ENCODE peak calls at places on chromosomes 4 and X, in five cellular contexts. One of them, this sample, is unnamed.
A peak's percentile ranks its signal among the peaks of the same experiment; 100 is the strongest.

GRCh38 chrX:152444338-152444737 is 6.8 kb downstream of the GABRA3 start:
- DNase-seq in heart left ventricle: no peak
- DNase-seq in lung: no peak
- DNase-seq in HAP-1: no peak
- DNase-seq in esophagus squamous epithelium: no peak
- DNase-seq in this sample: no peak

GRCh38 chr4:165803005-165803404 is 70.0 kb upstream of the TLL1 start:
- DNase-seq in HAP-1: no peak
- DNase-seq in lung: no peak
- DNase-seq in esophagus squamous epithelium: no peak
- DNase-seq in heart left ventricle: no peak
- DNase-seq in this sample: no peak

GRCh38 chr4:2793578-2793919 is 664 bp downstream of the SH3BP2 start:
- DNase-seq in HAP-1: no peak
- DNase-seq in heart left ventricle: peak; percentile 46
- DNase-seq in esophagus squamous epithelium: no peak
- DNase-seq in lung: no peak
- DNase-seq in this sample: peak; percentile 69

GRCh38 chr4:49000806-49001205 is 14.7 kb downstream of the CWH43 start:
- DNase-seq in heart left ventricle: no peak
- DNase-seq in esophagus squamous epithelium: no peak
- DNase-seq in HAP-1: no peak
- DNase-seq in lung: no peak
- DNase-seq in this sample: no peak

GRCh38 chrX:132044953-132045352 is 21.9 kb downstream of the STK26 start:
- DNase-seq in esophagus squamous epithelium: no peak
- DNase-seq in HAP-1: no peak
- DNase-seq in heart left ventricle: no peak
- DNase-seq in lung: no peak
- DNase-seq in this sample: no peak

GRCh38 chr4:121243476-121243875 is 79.4 kb upstream of the TNIP3 start:
- DNase-seq in HAP-1: no peak
- DNase-seq in lung: no peak
- DNase-seq in heart left ventricle: no peak
- DNase-seq in esophagus squamous epithelium: no peak
- DNase-seq in this sample: no peak

GRCh38 chr4:8314691-8315255 is 45.2 kb downstream of the HTRA3 start:
- DNase-seq in HAP-1: no peak
- DNase-seq in heart left ventricle: no peak
- DNase-seq in lung: no peak
- DNase-seq in esophagus squamous epithelium: no peak
- DNase-seq in this sample: no peak

GRCh38 chr4:76090241-76090691 is 15.8 kb downstream of the ART3 start:
- DNase-seq in esophagus squamous epithelium: no peak
- DNase-seq in HAP-1: no peak
- DNase-seq in heart left ventricle: peak; percentile 22
- DNase-seq in lung: peak; percentile 44
- DNase-seq in this sample: no peak

GRCh38 chr4:102868153-102868781 is 525 bp upstream of the CISD2 start:
- DNase-seq in esophagus squamous epithelium: no peak
- DNase-seq in lung: no peak
- DNase-seq in heart left ventricle: peak; percentile 23
- DNase-seq in HAP-1: peak; percentile 82
- DNase-seq in this sample: peak; percentile 57

GRCh38 chr4:158376441-158376840 is 145.2 kb upstream of the RXFP1 start:
- DNase-seq in HAP-1: no peak
- DNase-seq in heart left ventricle: no peak
- DNase-seq in esophagus squamous epithelium: no peak
- DNase-seq in lung: no peak
- DNase-seq in this sample: no peak

GRCh38 chr4:183201331-183201730 is 102.3 kb downstream of the WWC2 start:
- DNase-seq in HAP-1: no peak
- DNase-seq in lung: no peak
- DNase-seq in esophagus squamous epithelium: no peak
- DNase-seq in heart left ventricle: no peak
- DNase-seq in this sample: no peak

GRCh38 chr4:166460769-166461550 is 587.9 kb downstream of the TLL1 start:
- DNase-seq in lung: no peak
- DNase-seq in esophagus squamous epithelium: no peak
- DNase-seq in heart left ventricle: no peak
- DNase-seq in HAP-1: no peak
- DNase-seq in this sample: no peak

GRCh38 chr4:11628093-11628725 is 199.5 kb upstream of the HS3ST1 start:
- DNase-seq in lung: no peak
- DNase-seq in HAP-1: no peak
- DNase-seq in esophagus squamous epithelium: no peak
- DNase-seq in heart left ventricle: no peak
- DNase-seq in this sample: no peak

GRCh38 chr4:161577604-161578301 is 586.0 kb downstream of the FSTL5 start:
- DNase-seq in esophagus squamous epithelium: no peak
- DNase-seq in HAP-1: peak; percentile 85
- DNase-seq in lung: no peak
- DNase-seq in heart left ventricle: no peak
- DNase-seq in this sample: no peak

GRCh38 chr4:77172336-77172735 is 15.3 kb downstream of the CCNG2 start:
- DNase-seq in heart left ventricle: no peak
- DNase-seq in lung: no peak
- DNase-seq in HAP-1: no peak
- DNase-seq in esophagus squamous epithelium: no peak
- DNase-seq in this sample: no peak

GRCh38 chr4:137819964-137820383 is 287.7 kb upstream of the PCDH18 start:
- DNase-seq in esophagus squamous epithelium: no peak
- DNase-seq in HAP-1: peak; percentile 72
- DNase-seq in lung: no peak
- DNase-seq in heart left ventricle: no peak
- DNase-seq in this sample: no peak

GRCh38 chrX:13803116-13803515 is 13.8 kb downstream of the GPM6B start:
- DNase-seq in heart left ventricle: no peak
- DNase-seq in lung: no peak
- DNase-seq in HAP-1: no peak
- DNase-seq in esophagus squamous epithelium: no peak
- DNase-seq in this sample: no peak

GRCh38 chrX:24982306-24982965 is 33.3 kb downstream of the ARX start:
- DNase-seq in lung: no peak
- DNase-seq in HAP-1: peak; percentile 47
- DNase-seq in heart left ventricle: no peak
- DNase-seq in esophagus squamous epithelium: no peak
- DNase-seq in this sample: no peak

GRCh38 chr4:110793381-110793801 is 170.5 kb upstream of the PITX2 start:
- DNase-seq in HAP-1: no peak
- DNase-seq in lung: no peak
- DNase-seq in heart left ventricle: no peak
- DNase-seq in esophagus squamous epithelium: no peak
- DNase-seq in this sample: no peak

GRCh38 chr4:101853691-101854090 is 63.2 kb downstream of the BANK1 start:
- DNase-seq in heart left ventricle: no peak
- DNase-seq in HAP-1: no peak
- DNase-seq in esophagus squamous epithelium: no peak
- DNase-seq in lung: no peak
- DNase-seq in this sample: no peak

GRCh38 chr4:12943069-12943468 is 541.1 kb downstream of the RAB28 start:
- DNase-seq in esophagus squamous epithelium: no peak
- DNase-seq in HAP-1: no peak
- DNase-seq in lung: no peak
- DNase-seq in heart left ventricle: no peak
- DNase-seq in this sample: no peak

GRCh38 chr4:43337707-43338106 is 445.2 kb downstream of the GRXCR1 start:
- DNase-seq in heart left ventricle: no peak
- DNase-seq in HAP-1: no peak
- DNase-seq in esophagus squamous epithelium: no peak
- DNase-seq in lung: no peak
- DNase-seq in this sample: no peak

GRCh38 chr4:168842186-168842585 is 167.9 kb downstream of the CBR4 start:
- DNase-seq in HAP-1: no peak
- DNase-seq in heart left ventricle: no peak
- DNase-seq in esophagus squamous epithelium: no peak
- DNase-seq in lung: no peak
- DNase-seq in this sample: no peak

GRCh38 chr4:168840988-168841681 is 168.9 kb downstream of the CBR4 start:
- DNase-seq in HAP-1: peak; percentile 24
- DNase-seq in lung: no peak
- DNase-seq in esophagus squamous epithelium: no peak
- DNase-seq in heart left ventricle: peak; percentile 44
- DNase-seq in this sample: peak; percentile 70

GRCh38 chr4:168841682-168842019 is 168.4 kb downstream of the CBR4 start:
- DNase-seq in heart left ventricle: no peak
- DNase-seq in lung: no peak
- DNase-seq in HAP-1: no peak
- DNase-seq in esophagus squamous epithelium: no peak
- DNase-seq in this sample: no peak

GRCh38 chr4:168839758-168840385 is 170.2 kb downstream of the CBR4 start:
- DNase-seq in HAP-1: no peak
- DNase-seq in esophagus squamous epithelium: no peak
- DNase-seq in heart left ventricle: no peak
- DNase-seq in lung: no peak
- DNase-seq in this sample: no peak

GRCh38 chr4:168840386-168840763 is 169.7 kb downstream of the CBR4 start:
- DNase-seq in lung: no peak
- DNase-seq in HAP-1: no peak
- DNase-seq in esophagus squamous epithelium: no peak
- DNase-seq in heart left ventricle: no peak
- DNase-seq in this sample: no peak
- H3K4me1 ChIP-seq in lung: peaks cover 9% of the 10 kb centered on the region
- H3K4me1 ChIP-seq in HAP-1: no peaks in the 10 kb centered on the region
- H3K4me1 ChIP-seq in esophagus squamous epithelium: peaks cover 18% of the 10 kb centered on the region
- H3K4me1 ChIP-seq in heart left ventricle: peaks cover 5% of the 10 kb centered on the region
- H3K4me1 ChIP-seq in this sample: peaks cover 20% of the 10 kb centered on the region

GRCh38 chr4:133136833-133137232 is 12.3 kb upstream of the PCDH10 start:
- DNase-seq in lung: no peak
- DNase-seq in heart left ventricle: no peak
- DNase-seq in esophagus squamous epithelium: no peak
- DNase-seq in HAP-1: no peak
- DNase-seq in this sample: no peak

GRCh38 chr4:133129237-133129636 is 19.9 kb upstream of the PCDH10 start:
- DNase-seq in lung: no peak
- DNase-seq in esophagus squamous epithelium: no peak
- DNase-seq in heart left ventricle: no peak
- DNase-seq in HAP-1: no peak
- DNase-seq in this sample: no peak

GRCh38 chr4:133137571-133137970 is 11.5 kb upstream of the PCDH10 start:
- DNase-seq in lung: no peak
- DNase-seq in heart left ventricle: no peak
- DNase-seq in esophagus squamous epithelium: no peak
- DNase-seq in HAP-1: no peak
- DNase-seq in this sample: no peak

GRCh38 chr4:133130171-133130570 is 18.9 kb upstream of the PCDH10 start:
- DNase-seq in esophagus squamous epithelium: no peak
- DNase-seq in HAP-1: no peak
- DNase-seq in lung: no peak
- DNase-seq in heart left ventricle: no peak
- DNase-seq in this sample: no peak

GRCh38 chr4:133131829-133132485 is 17.1 kb upstream of the PCDH10 start:
- DNase-seq in esophagus squamous epithelium: no peak
- DNase-seq in HAP-1: peak; percentile 88
- DNase-seq in heart left ventricle: no peak
- DNase-seq in lung: no peak
- DNase-seq in this sample: no peak
- H3K4me3 ChIP-seq in esophagus squamous epithelium: no peak overlapping the region
- H3K4me3 ChIP-seq in HAP-1: no peak overlapping the region
- H3K4me3 ChIP-seq in heart left ventricle: no peak overlapping the region
- H3K4me3 ChIP-seq in lung: no peak overlapping the region
- H3K4me3 ChIP-seq in this sample: no peak overlapping the region

DNA sequence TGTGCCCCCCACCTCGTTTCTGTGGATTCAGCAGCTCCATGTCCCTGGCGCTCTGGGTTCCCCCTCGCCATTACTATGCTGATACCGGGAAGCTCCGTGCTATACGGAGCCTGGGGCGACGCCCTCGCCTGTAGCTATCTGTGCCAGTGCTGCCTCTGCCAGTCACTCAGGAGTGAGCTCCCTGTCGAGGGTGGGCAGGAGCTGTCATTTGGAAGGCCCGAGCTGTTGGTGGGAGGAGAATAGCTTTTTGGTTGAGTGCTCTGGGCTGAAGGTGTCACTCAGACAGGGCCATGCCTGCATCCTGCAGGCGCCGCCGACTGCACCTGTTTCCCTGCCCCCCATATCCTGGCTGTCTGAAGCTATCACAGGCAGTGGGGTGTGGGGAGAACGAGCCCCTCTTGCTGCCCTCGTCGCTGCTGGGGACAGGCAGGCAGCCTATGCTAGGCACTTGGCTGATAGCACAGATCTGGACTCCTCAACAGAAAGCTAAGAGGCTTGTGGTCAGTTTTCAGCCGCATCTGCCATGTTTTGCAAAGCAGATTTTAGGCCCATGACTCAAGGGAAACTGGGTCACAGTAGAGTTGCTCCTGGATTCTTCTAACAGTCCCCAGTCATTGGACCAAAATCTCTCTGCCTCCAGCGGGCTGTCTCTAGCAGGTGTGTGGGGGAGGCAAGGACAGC is 31.8 kb downstream of the CPLX1 start:
- DNase-seq in esophagus squamous epithelium: no peak
- DNase-seq in lung: no peak
- DNase-seq in HAP-1: no peak
- DNase-seq in heart left ventricle: no peak
- DNase-seq in this sample: no peak
- H3K4me1 ChIP-seq in esophagus squamous epithelium: peaks cover 12% of the 10 kb centered on the region
- H3K4me1 ChIP-seq in lung: peaks cover 14% of the 10 kb centered on the region
- H3K4me1 ChIP-seq in HAP-1: no peaks in the 10 kb centered on the region
- H3K4me1 ChIP-seq in heart left ventricle: peaks cover 4% of the 10 kb centered on the region
- H3K4me1 ChIP-seq in this sample: no peaks in the 10 kb centered on the region

GRCh38 chr4:66330125-66330524 is 659.8 kb upstream of the EPHA5 start:
- DNase-seq in HAP-1: no peak
- DNase-seq in esophagus squamous epithelium: no peak
- DNase-seq in heart left ventricle: no peak
- DNase-seq in lung: no peak
- DNase-seq in this sample: no peak

GRCh38 chr4:66331761-66332160 is 661.5 kb upstream of the EPHA5 start:
- DNase-seq in esophagus squamous epithelium: no peak
- DNase-seq in lung: no peak
- DNase-seq in heart left ventricle: no peak
- DNase-seq in HAP-1: no peak
- DNase-seq in this sample: no peak
- H3K4me3 ChIP-seq in esophagus squamous epithelium: no peak overlapping the region
- H3K4me3 ChIP-seq in lung: no peak overlapping the region
- H3K4me3 ChIP-seq in heart left ventricle: no peak overlapping the region
- H3K4me3 ChIP-seq in HAP-1: no peak overlapping the region
- H3K4me3 ChIP-seq in this sample: no peak overlapping the region

DNA sequence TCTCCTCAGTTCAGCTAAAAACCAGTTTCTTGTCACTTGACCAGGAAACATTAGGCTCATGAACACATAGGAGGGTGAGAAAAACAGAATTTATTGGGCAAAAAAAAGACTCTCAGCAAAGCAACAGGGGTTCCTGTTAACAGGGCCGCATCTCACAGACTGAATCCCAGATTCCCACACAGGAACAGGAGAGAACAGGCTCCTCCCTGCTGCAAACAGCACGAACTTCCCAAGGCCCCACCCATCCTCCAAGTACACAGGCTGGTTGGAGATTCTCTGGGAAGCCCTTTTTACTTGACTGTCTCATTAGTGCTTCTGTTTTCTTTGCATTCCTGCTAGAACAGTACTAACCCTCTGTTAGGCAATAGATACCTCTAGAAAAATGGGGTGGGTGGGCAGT is 52.4 kb upstream of the IL21 start:
- DNase-seq in esophagus squamous epithelium: no peak
- DNase-seq in heart left ventricle: no peak
- DNase-seq in HAP-1: no peak
- DNase-seq in lung: no peak
- DNase-seq in this sample: no peak
- H3K4me1 ChIP-seq in esophagus squamous epithelium: no peaks in the 10 kb centered on the region
- H3K4me1 ChIP-seq in heart left ventricle: no peaks in the 10 kb centered on the region
- H3K4me1 ChIP-seq in HAP-1: no peaks in the 10 kb centered on the region
- H3K4me1 ChIP-seq in lung: no peaks in the 10 kb centered on the region
- H3K4me1 ChIP-seq in this sample: no peaks in the 10 kb centered on the region

This sample was measured in right cardiac atrium.